ENCODE peak calls at places on chromosomes 5 and 9, in seven cellular contexts. P, S, H, J, X, Z and O are unnamed samples.
A peak's percentile ranks its signal among the peaks of the same experiment; 100 is the strongest.

GRCh38 chr9:101311759-101312420 is 72.9 kb downstream of the BAAT start:
- DNase-seq in J (peak; percentile 38), X (peak; percentile 76), Z (peak; percentile 48), H (no peak), S (no peak), P (peak; percentile 86), O (peak; percentile 41)

GRCh38 chr5:79318935-79319614 is 83.1 kb downstream of the JMY start:
- DNase-seq in P (peak; percentile 46), H (no peak), X (peak; percentile 93), J (no peak), S (no peak), Z (no peak), O (no peak)

GRCh38 chr9:120214331-120214730 is 365.6 kb downstream of the CDK5RAP2 start:
- DNase-seq in H (no peak), Z (no peak), X (no peak), P (no peak), J (no peak), S (no peak), O (no peak)

GRCh38 chr5:31911291-31912265 is 262.5 kb downstream of the GOLPH3 start:
- DNase-seq in Z (no peak), S (no peak), X (no peak), H (no peak), P (no peak), J (no peak), O (no peak)

GRCh38 chr5:156589104-156589858 is 260.8 kb upstream of the PPP1R2B start:
- DNase-seq in H (no peak), P (no peak), J (no peak), S (no peak), X (no peak), Z (no peak), O (no peak)

GRCh38 chr9:121682201-121682600 is 30.8 kb downstream of the DAB2IP start:
- DNase-seq in X (peak; percentile 20), S (no peak), Z (no peak), P (no peak), H (no peak), J (no peak), O (no peak)

GRCh38 chr5:147981074-147981473 is 74.7 kb upstream of the C5orf46 start:
- DNase-seq in S (no peak), Z (peak; percentile 16), P (no peak), H (no peak), X (no peak), J (no peak), O (no peak)

GRCh38 chr5:168874713-168875380 is 295.7 kb upstream of the PANK3 start:
- DNase-seq in Z (no peak), P (peak; percentile 89), S (no peak), H (no peak), J (peak; percentile 59), X (peak; percentile 23), O (peak; percentile 31)

GRCh38 chr5:42583322-42583721 is 160.1 kb downstream of the GHR start:
- DNase-seq in S (peak; percentile 72), X (peak; percentile 67), Z (peak; percentile 78), J (peak; percentile 63), P (peak; percentile 84), H (no peak), O (peak; percentile 41)

GRCh38 chr9:123129411-123129810 is 95.9 kb downstream of the GPR21 start:
- DNase-seq in Z (no peak), P (no peak), S (no peak), H (no peak), X (no peak), J (no peak), O (no peak)

DNA sequence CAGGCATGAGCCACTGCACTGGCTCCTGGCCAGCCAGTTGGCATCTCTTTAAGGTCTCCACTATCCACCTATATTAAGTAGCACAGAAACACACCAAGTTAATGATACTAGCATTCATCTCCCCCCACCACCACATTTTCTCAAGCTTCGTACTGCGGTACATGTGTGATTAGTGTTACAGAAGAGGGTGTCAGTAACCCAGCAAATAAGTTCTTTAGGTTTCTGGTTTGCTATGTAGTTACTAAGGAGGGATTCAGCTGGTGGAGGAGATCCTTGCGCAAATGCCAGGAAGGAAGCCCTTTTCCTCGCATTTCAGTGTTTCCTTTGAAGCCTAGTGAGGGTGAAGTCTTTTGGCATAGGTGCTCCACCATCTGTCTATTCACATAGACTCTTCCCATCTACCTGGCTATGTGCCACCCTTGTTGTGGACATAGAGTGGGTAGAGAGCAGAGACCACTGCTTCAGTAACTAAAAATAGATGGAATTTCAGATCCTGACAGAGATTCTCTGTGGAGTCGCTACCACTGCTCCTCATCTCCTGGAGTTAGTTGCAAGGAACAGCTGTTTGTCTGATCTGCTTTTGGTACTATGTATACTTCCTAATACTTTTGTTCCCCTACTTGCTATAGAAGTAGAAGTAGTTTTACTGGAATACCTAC is 16.7 kb downstream of the UBE2D2 start:
- DNase-seq in Z (no peak), X (peak; percentile 20), J (no peak), P (no peak), S (no peak), H (no peak), O (no peak)
- H3K4me1 ChIP-seq in Z (no peaks in the 10 kb centered on the region), X (peaks cover 6% of the 10 kb centered on the region), J (no peaks in the 10 kb centered on the region), P (no peaks in the 10 kb centered on the region), S (peaks cover 8% of the 10 kb centered on the region), H (peaks cover 7% of the 10 kb centered on the region), O (no peaks in the 10 kb centered on the region)

DNA sequence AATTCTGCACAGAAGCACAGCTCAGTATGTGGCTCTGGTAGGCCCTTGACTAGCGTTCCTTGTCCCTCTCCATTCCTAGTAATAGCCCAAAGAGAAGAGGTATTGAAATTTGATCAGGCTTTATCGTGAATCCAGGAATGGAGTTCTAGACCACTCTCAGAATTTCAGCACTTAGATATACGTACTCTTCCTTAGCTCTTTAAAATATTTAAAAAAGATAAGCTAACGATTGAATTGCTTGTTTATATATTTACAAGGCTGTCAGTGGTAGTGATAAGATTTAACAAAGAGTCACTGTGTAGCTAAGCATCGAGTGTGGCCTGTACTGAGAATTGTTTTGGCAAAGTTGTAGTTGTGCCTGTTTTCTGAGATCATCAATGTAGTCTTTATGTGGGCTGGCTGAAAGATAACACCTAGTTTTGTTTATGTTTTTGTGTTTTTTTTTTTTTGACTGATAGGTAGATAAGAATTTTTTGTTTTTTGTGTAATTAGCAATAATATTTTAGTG is 2.5 kb downstream of the KIAA1958 start:
- DNase-seq in P (peak; percentile 40), S (no peak), J (peak; percentile 12), H (no peak), X (no peak), Z (no peak), O (no peak)
- H3K4me3 ChIP-seq in P (no peak overlapping the region), S (peak overlapping the region; percentile 88), J (peak overlapping the region; percentile 82), H (no peak overlapping the region), X (no peak overlapping the region), Z (no peak overlapping the region), O (no peak overlapping the region)

GRCh38 chr9:92716557-92716956 is 46.6 kb upstream of the IPPK start:
- DNase-seq in S (peak; percentile 74), X (peak; percentile 51), J (peak; percentile 91), Z (peak; percentile 53), H (no peak), P (peak; percentile 73), O (peak; percentile 33)

GRCh38 chr9:92719028-92719647 is 45.5 kb downstream of the BICD2 start:
- DNase-seq in H (no peak), S (no peak), J (no peak), X (no peak), Z (no peak), P (no peak), O (no peak)

GRCh38 chr9:92720209-92720765 is 44.3 kb downstream of the BICD2 start:
- DNase-seq in J (no peak), S (no peak), P (no peak), Z (no peak), X (no peak), H (no peak), O (no peak)

GRCh38 chr9:92717201-92718085 is 47.2 kb downstream of the BICD2 start:
- DNase-seq in J (no peak), Z (no peak), S (no peak), X (no peak), P (no peak), H (no peak), O (no peak)

GRCh38 chr9:92718086-92719001 is 46.3 kb downstream of the BICD2 start:
- DNase-seq in X (no peak), P (no peak), H (no peak), J (no peak), S (no peak), Z (no peak), O (no peak)
- H3K36me3 ChIP-seq in X (peaks cover 91% of the 10 kb centered on the region), P (peaks cover 43% of the 10 kb centered on the region), H (peaks cover 72% of the 10 kb centered on the region), J (peaks cover 86% of the 10 kb centered on the region), S (no peaks in the 10 kb centered on the region), Z (peaks cover 12% of the 10 kb centered on the region), O (peaks cover 53% of the 10 kb centered on the region)

GRCh38 chr5:177359451-177359851 is 1.7 kb downstream of the RGS14 start:
- DNase-seq in X (no peak), S (no peak), J (no peak), P (no peak), H (no peak), Z (no peak), O (no peak)

GRCh38 chr5:177356756-177357458 is 817 bp upstream of the RGS14 start:
- DNase-seq in J (no peak), H (no peak), P (no peak), S (no peak), X (no peak), Z (no peak), O (no peak)

GRCh38 chr5:177357459-177358332 is at the start of gene RGS14:
- DNase-seq in X (peak; percentile 73), J (no peak), Z (no peak), S (no peak), P (no peak), H (no peak), O (no peak)

GRCh38 chr5:177359860-177360259 is 2.1 kb downstream of the RGS14 start:
- DNase-seq in H (no peak), Z (no peak), J (no peak), X (no peak), P (no peak), S (no peak), O (no peak)

GRCh38 chr5:177358333-177358939 is 712 bp downstream of the RGS14 start:
- DNase-seq in X (no peak), H (no peak), Z (no peak), J (no peak), S (no peak), P (no peak), O (no peak)
- H3K4me1 ChIP-seq in X (peaks cover 17% of the 10 kb centered on the region), H (peaks cover 43% of the 10 kb centered on the region), Z (no peaks in the 10 kb centered on the region), J (peaks cover 6% of the 10 kb centered on the region), S (peaks cover 2% of the 10 kb centered on the region), P (no peaks in the 10 kb centered on the region), O (peaks cover 3% of the 10 kb centered on the region)

DNA sequence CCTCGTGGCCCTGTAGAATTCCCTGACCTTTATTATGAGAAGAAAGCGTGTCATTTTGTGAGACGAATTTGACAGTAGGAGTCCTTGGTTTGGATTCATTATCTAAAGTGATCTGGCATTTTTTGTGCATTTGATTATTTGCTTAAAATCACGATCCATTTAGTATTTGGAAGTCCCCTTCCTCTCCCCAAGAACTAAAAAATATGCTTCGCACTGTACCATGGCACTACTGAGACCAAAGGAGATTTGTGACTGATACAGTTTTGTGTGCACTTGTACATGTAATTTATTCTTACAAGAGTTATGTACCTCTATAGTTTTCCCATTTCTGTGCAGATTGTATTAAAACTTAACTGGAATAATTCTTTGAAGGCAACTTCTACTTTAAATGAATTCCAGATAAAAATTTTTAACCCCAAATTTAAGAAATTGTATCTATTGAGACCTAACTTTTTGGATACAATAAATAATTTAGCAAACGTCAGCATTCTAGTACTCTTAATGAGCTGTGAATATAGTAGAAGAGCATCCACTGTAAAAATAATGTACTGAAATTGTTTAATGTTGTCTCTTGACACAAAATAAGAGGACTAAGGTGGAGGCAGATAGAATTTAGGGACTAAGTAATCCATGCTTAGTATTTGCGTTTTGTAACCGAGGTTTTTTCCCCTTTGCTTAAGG is 2.1 kb downstream of the MAP3K1 start:
- DNase-seq in Z (no peak), S (no peak), P (no peak), H (no peak), J (no peak), X (no peak), O (no peak)
- H3K4me3 ChIP-seq in Z (peak overlapping the region; percentile 90), S (peak overlapping the region; percentile 97), P (no peak overlapping the region), H (peak overlapping the region; percentile 97), J (peak overlapping the region; percentile 69), X (peak overlapping the region; percentile 84), O (no peak overlapping the region)